ENCODE peak calls at places on chromosomes 3 and 15, in six cellular contexts. G is HCT116, Y is transverse colon, Z is suprapubic skin, D is upper lobe of left lung, V is endothelial cell of umbilical vein. U is an unnamed sample.

GRCh38 chr15:29465816-29466215 is 196.2 kb upstream of the NSMCE3 start:
- DNase-seq in G (no peak), Y (no peak), Z (no peak), D (no peak), V (no peak), U (no peak)

GRCh38 chr3:137970914-137971831 is 38.8 kb upstream of the CLDN18 start:
- DNase-seq in G (peak; percentile 65), Y (peak; percentile 74), Z (peak; percentile 86), D (peak; percentile 64), V (peak; percentile 59), U (peak; percentile 93)

GRCh38 chr15:66658057-66658456 is 44.0 kb upstream of the SMAD6 start:
- DNase-seq in G (no peak), Y (no peak), Z (no peak), D (no peak), V (no peak), U (no peak)

GRCh38 chr3:46163551-46163981 is 44.5 kb downstream of the CCR1 start:
- DNase-seq in G (peak; percentile 33), Y (no peak), Z (no peak), D (no peak), V (no peak), U (no peak)

GRCh38 chr3:99562990-99563607 is 75.3 kb upstream of the COL8A1 start:
- DNase-seq in G (no peak), Y (no peak), Z (no peak), D (no peak), V (peak; percentile 20), U (no peak)

GRCh38 chr3:126982522-126983175 is at the start of gene PLXNA1:
- DNase-seq in G (peak; percentile 64), Y (peak; percentile 84), Z (no peak), D (peak; percentile 96), V (peak; percentile 81), U (peak; percentile 81)

GRCh38 chr3:112561085-112561692 is 573 bp downstream of the ATG3 start:
- DNase-seq in G (peak; percentile 64), Y (peak; percentile 80), Z (peak; percentile 86), D (peak; percentile 96), V (peak; percentile 89), U (peak; percentile 71)

GRCh38 chr3:48938156-48938555 is 19.5 kb downstream of the ARIH2 start:
- DNase-seq in G (no peak), Y (no peak), Z (no peak), D (no peak), V (no peak), U (no peak)

GRCh38 chr3:28347374-28348285 is 891 bp upstream of the ZCWPW2 start:
- DNase-seq in G (no peak), Y (no peak), Z (no peak), D (no peak), V (no peak), U (no peak)

GRCh38 chr3:150447084-150447483 is 39.0 kb downstream of the TSC22D2 start:
- DNase-seq in G (no peak), Y (no peak), Z (no peak), D (no peak), V (peak; percentile 32), U (no peak)

GRCh38 chr15:99962006-99962561 is 228.8 kb upstream of the LYSMD4 start:
- DNase-seq in G (no peak), Y (no peak), Z (peak; percentile 73), D (no peak), V (no peak), U (no peak)

GRCh38 chr3:52354676-52355075 is 38.6 kb downstream of the DNAH1 start:
- DNase-seq in G (no peak), Y (no peak), Z (no peak), D (no peak), V (no peak), U (no peak)

GRCh38 chr3:31356941-31357340 is 175.8 kb upstream of the STT3B start:
- DNase-seq in G (no peak), Y (no peak), Z (no peak), D (no peak), V (no peak), U (no peak)

GRCh38 chr3:153783106-153783505 is 338.1 kb upstream of the ARHGEF26 start:
- DNase-seq in G (no peak), Y (no peak), Z (no peak), D (no peak), V (no peak), U (no peak)

GRCh38 chr3:169686278-169686677 is 22.8 kb upstream of the MECOM start:
- DNase-seq in G (no peak), Y (no peak), Z (no peak), D (no peak), V (no peak), U (no peak)

DNA sequence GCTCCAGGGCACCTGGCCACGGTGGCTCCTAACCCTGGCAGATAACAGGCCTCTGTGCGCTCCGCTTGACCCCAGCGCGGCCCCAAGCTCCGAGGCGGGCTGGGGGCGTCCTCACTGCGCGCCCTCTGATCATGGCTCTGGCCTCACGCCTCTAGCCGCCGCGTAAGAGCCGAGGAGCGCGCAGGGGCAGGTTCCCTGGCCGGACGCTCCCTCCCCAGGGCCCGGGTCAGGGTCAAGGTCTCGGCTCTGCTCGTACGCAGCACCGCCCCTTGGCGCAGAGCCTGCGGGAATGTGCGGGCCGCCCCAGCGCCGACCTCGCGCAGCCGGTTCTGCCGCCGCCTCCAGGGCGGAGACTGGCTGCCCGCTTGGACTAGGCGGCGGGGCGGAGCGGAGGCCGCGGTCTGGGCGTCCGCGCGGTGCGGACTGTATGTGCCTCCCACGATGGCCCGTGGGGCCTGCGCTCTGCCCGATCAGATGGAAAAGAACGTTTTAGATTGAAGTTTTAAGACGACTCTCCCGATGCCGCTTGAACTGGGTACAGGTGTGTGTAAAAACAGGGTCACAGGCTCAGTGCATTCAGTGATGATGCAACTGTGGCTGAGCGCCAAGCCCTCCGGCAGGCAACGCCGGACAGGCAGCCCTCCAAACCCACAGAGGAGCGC is 40.8 kb downstream of the CHST14 start:
- DNase-seq in G (no peak), Y (peak; percentile 84), Z (no peak), D (peak; percentile 96), V (peak; percentile 47), U (peak; percentile 93)
- TF ChIP-seq POLR2A in G (peak; percentile 83), Y (no peak), Z (no peak), D (no peak), V (no peak), U (no peak)

GRCh38 chr3:123791417-123791816 is 92.7 kb downstream of the MYLK start:
- DNase-seq in G (no peak), Y (no peak), Z (no peak), D (no peak), V (peak; percentile 74), U (no peak)
- TF ChIP-seq POLR2AphosphoS5 in G (no peak), Y (no peak), Z (no peak), D (no peak), V (no peak), U (no peak)

DNA sequence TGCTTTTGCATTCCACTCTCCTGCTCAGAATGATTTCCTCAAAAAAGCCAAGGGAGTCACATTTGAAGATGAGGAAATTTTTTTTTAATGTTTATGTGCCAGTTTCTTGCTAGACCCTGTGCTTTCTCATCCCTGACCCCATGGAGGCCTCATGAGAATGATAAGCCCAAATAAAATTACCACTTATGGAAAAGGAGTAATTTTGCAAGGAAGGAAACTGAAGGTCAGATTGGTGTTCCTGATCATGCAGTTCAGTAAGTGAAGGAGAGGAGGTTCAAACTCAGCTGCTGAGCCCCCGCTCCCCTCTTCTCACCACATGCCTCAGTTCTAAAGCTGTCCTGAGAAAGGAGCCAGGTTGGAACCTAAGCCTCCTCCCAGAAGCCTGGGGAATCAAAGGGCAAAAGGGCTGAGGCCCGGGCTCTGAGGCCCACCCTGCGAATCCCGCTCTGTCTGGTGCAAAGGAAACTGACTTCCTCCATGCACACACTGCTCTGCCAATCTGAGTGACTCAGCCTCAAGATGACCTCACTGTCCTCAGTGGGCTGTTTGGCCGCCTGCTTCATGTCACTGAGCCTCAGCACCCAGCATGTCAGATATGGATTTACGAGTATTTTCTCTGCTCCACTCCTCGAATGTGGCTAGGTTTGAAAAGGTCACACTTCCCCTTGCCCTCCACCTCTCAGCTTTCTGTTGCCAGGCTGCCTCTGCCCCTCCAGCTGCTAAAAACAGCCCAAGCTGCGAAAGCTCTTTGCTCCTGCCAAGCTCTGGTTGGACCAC is 56.9 kb upstream of the FLNB start:
- DNase-seq in G (peak; percentile 33), Y (peak; percentile 60), Z (peak; percentile 65), D (no peak), V (peak; percentile 95), U (peak; percentile 48)
- TF ChIP-seq POLR2A in G (no peak), Y (no peak), Z (no peak), D (no peak), V (no peak), U (no peak)

GRCh38 chr3:88626426-88627120 is 476.8 kb downstream of the C3orf38 start:
- DNase-seq in G (no peak), Y (no peak), Z (no peak), D (no peak), V (no peak), U (no peak)
- TF ChIP-seq POLR2AphosphoS5 in G (no peak), Y (no peak), Z (no peak), D (no peak), V (no peak), U (no peak)

DNA sequence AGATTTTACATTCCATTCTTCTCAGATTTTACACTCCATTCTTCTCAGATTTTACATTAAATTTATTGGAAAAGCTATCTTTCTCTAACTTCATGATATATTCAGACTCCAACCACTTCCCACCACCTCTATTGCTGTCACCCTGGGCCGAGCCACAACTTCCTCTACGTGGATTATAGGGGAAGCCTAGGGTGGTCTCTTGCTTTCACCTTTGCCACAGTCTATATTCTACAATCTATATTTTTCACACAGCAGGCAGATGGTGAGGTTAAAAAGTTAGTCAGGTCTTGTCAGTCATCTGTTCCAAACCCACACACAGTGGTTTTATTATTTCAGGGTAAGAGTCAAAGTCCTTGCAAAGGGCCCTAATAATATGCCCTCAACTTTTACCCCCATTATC is 370.8 kb upstream of the SUCLG2 start:
- DNase-seq in G (no peak), Y (no peak), Z (no peak), D (no peak), V (no peak), U (no peak)
- TF ChIP-seq POLR2A in G (no peak), Y (no peak), Z (no peak), D (no peak), V (no peak), U (no peak)

DNA sequence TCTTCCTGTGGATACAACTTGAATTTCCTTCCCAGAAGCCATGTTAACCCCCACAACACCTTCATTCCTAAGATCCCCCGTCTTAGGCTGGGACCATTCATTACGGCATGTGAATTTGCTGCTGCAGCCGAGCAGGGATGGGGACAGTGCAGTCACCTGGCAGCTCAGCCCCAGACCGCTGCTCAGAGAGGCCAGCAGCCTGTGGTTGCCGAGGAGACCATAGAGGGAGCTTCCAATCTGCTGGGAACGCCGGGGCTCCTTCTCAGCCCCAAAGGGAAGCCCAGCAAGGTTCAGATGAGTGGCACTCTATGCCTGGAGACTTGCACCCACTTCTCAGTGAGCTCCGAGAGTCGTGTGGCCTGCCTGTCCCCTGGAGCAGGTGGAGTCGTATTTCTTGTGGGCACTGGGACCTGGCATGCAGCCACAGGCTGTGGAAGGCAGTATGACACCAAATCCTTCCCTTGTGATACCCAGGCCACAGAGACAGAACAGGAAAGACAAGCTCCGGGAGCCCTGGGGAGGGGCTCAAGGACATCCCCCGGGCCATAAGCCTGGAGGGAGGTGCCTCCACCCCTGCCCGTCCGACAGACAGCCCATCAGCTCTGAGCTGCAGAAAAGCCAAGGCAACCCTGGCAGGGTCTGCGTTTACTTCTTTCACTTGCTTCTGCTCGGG is 167.3 kb downstream of the FAM43A start:
- DNase-seq in G (no peak), Y (no peak), Z (no peak), D (peak; percentile 30), V (no peak), U (no peak)
- TF ChIP-seq POLR2AphosphoS5 in G (no peak), Y (no peak), Z (no peak), D (no peak), V (no peak), U (no peak)

U was measured in stomach.